ENCODE peak calls at places on chromosomes 4 and X, in eight cellular contexts. J is Jurkat, Clone E6-1; T is CD4-positive, alpha-beta T cell; K is GM04504; Z is pancreas; E is breast epithelium; B is amniotic stem cell; S is stimulated activated CD8-positive, alpha-beta memory T cell treated with anti-CD3 and anti-CD28 coated beads, Interleukin-7, amount 100 ng/mL, for 1 hour. F is an unnamed sample.
A peak's percentile ranks its signal among the peaks of the same experiment; 100 is the strongest.

GRCh38 chr4:101288365-101289145 is 58.8 kb downstream of the PPP3CA start:
- DNase-seq in J (no peak), E (no peak), T (no peak), K (no peak), B (no peak), Z (no peak), S (no peak), F (no peak)

GRCh38 chrX:44874481-44875184 is 1.6 kb downstream of the KDM6A start:
- DNase-seq in S (no peak), B (no peak), J (no peak), E (no peak), K (peak; percentile 16), Z (peak; percentile 34), T (no peak), F (no peak)

GRCh38 chr4:125639182-125639621 is 324.4 kb downstream of the FAT4 start:
- DNase-seq in K (no peak), J (no peak), B (no peak), E (no peak), T (no peak), S (no peak), Z (no peak), F (no peak)

GRCh38 chr4:7365472-7366179 is 69.1 kb downstream of the PSAPL1 start:
- DNase-seq in Z (no peak), E (no peak), B (no peak), T (no peak), K (no peak), J (no peak), S (no peak), F (no peak)

GRCh38 chr4:7871356-7871755 is 68.3 kb downstream of the AFAP1 start:
- DNase-seq in B (no peak), K (no peak), Z (no peak), E (no peak), J (no peak), S (no peak), T (no peak), F (no peak)

GRCh38 chrX:106959897-106960296 is 39.7 kb downstream of the CLDN2 start:
- DNase-seq in T (no peak), Z (no peak), J (no peak), E (no peak), B (peak; percentile 2), S (no peak), K (no peak), F (no peak)

GRCh38 chr4:78613522-78614311 is 62.1 kb downstream of the ANXA3 start:
- DNase-seq in S (no peak), K (no peak), Z (no peak), E (no peak), T (no peak), J (peak; percentile 71), B (no peak), F (no peak)

GRCh38 chr4:179880756-179881155 is 2362.4 kb upstream of the TENM3 start:
- DNase-seq in Z (no peak), B (no peak), T (no peak), S (no peak), K (no peak), E (no peak), J (no peak), F (no peak)

GRCh38 chr4:25075851-25076250 is 45.1 kb upstream of the LGI2 start:
- DNase-seq in T (no peak), Z (no peak), E (no peak), B (no peak), S (no peak), J (no peak), K (no peak), F (no peak)

GRCh38 chrX:10485331-10485730 is 135.1 kb downstream of the MID1 start:
- DNase-seq in T (no peak), E (no peak), Z (no peak), S (no peak), K (no peak), J (no peak), B (no peak), F (no peak)

GRCh38 chrX:15465347-15465746 is 27.8 kb downstream of the PIR start:
- DNase-seq in E (no peak), Z (no peak), K (peak; percentile 29), J (no peak), B (no peak), T (no peak), S (no peak), F (no peak)

GRCh38 chrX:68511255-68511654 is 12.4 kb downstream of the YIPF6 start:
- DNase-seq in Z (peak; percentile 43), J (no peak), T (no peak), B (peak; percentile 36), K (peak; percentile 10), S (no peak), E (no peak), F (no peak)

GRCh38 chr4:174658246-174658645 is 136.0 kb upstream of the HPGD start:
- DNase-seq in B (no peak), K (no peak), J (no peak), T (no peak), S (no peak), E (no peak), Z (no peak), F (no peak)

GRCh38 chr4:90025248-90025647 is 101.9 kb upstream of the CCSER1 start:
- DNase-seq in T (no peak), S (no peak), Z (no peak), K (no peak), B (no peak), E (no peak), J (no peak), F (no peak)

GRCh38 chrX:21655901-21656586 is 2.1 kb downstream of the KLHL34 start:
- DNase-seq in K (no peak), Z (no peak), T (no peak), B (no peak), E (no peak), J (no peak), S (no peak), F (no peak)

GRCh38 chr4:174334628-174335027 is 50.9 kb downstream of the CEP44 start:
- DNase-seq in B (no peak), J (no peak), T (no peak), Z (no peak), K (no peak), S (no peak), E (no peak), F (no peak)

GRCh38 chrX:150406559-150406958 is 43.4 kb downstream of the MAMLD1 start:
- DNase-seq in E (no peak), S (no peak), B (no peak), K (no peak), J (no peak), T (no peak), Z (no peak), F (no peak)

GRCh38 chr4:125551967-125552366 is 237.2 kb downstream of the FAT4 start:
- DNase-seq in Z (no peak), J (no peak), B (no peak), K (no peak), S (no peak), T (no peak), E (no peak), F (no peak)

GRCh38 chr4:168124008-168124641 is 31.8 kb downstream of the ANXA10 start:
- DNase-seq in J (no peak), T (no peak), B (peak; percentile 57), Z (no peak), S (no peak), K (no peak), E (no peak), F (no peak)

GRCh38 chr4:56767567-56767966 is 53.9 kb downstream of the SPINK2 start:
- DNase-seq in K (no peak), J (no peak), T (no peak), B (no peak), S (no peak), Z (no peak), E (no peak), F (no peak)

GRCh38 chrX:111467896-111468295 is 43.5 kb upstream of the SERTM2 start:
- DNase-seq in T (no peak), Z (no peak), J (no peak), S (no peak), K (no peak), B (no peak), E (no peak), F (no peak)

GRCh38 chrX:132017431-132018185 is 5.5 kb upstream of the STK26 start:
- DNase-seq in T (no peak), E (no peak), K (no peak), B (no peak), S (no peak), Z (no peak), J (peak; percentile 30), F (no peak)

GRCh38 chr4:159401791-159402380 is 299.0 kb downstream of the RAPGEF2 start:
- DNase-seq in T (no peak), S (no peak), E (no peak), Z (no peak), K (peak; percentile 89), B (peak; percentile 15), J (no peak), F (no peak)

F was measured in D721Med.